ENCODE peak calls at places on chromosomes 2 and 18, in four cellular contexts. O is posterior vena cava; M is CD8-positive, alpha-beta T cell; B is omental fat pad. S is an unnamed sample.

GRCh38 chr2:140465301-140465700 is 1665.5 kb downstream of the LRP1B start:
- DNase-seq in O (no peak), M (no peak), B (no peak), S (peak)

GRCh38 chr2:187485535-187485934 is 37.5 kb upstream of the CALCRL start:
- DNase-seq in O (no peak), M (no peak), B (no peak), S (no peak)

GRCh38 chr2:31547485-31547884 is 33.3 kb downstream of the SRD5A2 start:
- DNase-seq in O (no peak), M (no peak), B (no peak), S (no peak)

GRCh38 chr2:195392446-195393336 is 264.3 kb upstream of the SLC39A10 start:
- DNase-seq in O (no peak), M (no peak), B (no peak), S (no peak)

GRCh38 chr2:42794271-42795046 is 2.1 kb upstream of the HAAO start:
- DNase-seq in O (no peak), M (no peak), B (no peak), S (peak)

GRCh38 chr2:62042400-62042799 is 136.9 kb downstream of the COMMD1 start:
- DNase-seq in O (no peak), M (no peak), B (no peak), S (no peak)

GRCh38 chr2:211035548-211036185 is 479.3 kb downstream of the CPS1 start:
- DNase-seq in O (no peak), M (no peak), B (no peak), S (peak)

GRCh38 chr2:150554046-150554445 is 66.6 kb upstream of the RND3 start:
- DNase-seq in O (no peak), M (no peak), B (no peak), S (no peak)

GRCh38 chr18:44098551-44099098 is 582.1 kb upstream of the SETBP1 start:
- DNase-seq in O (no peak), M (no peak), B (no peak), S (peak)

GRCh38 chr2:38371235-38371634 is 5.8 kb downstream of the ATL2 start:
- DNase-seq in O (no peak), M (no peak), B (no peak), S (no peak)